ENCODE peak calls at places on chromosomes 3 and 15, in nine cellular contexts. U, B, Q, C, E, N, P, M and T are unnamed samples.

GRCh38 chr3:9946112-9947024 is 5.8 kb downstream of the PRRT3 start:
- DNase-seq in C (peak; percentile 94), M (peak; percentile 89), U (peak; percentile 73), P (peak; percentile 94), N (peak; percentile 95), E (peak; percentile 89), Q (peak; percentile 88), B (peak; percentile 71), T (peak; percentile 86)

GRCh38 chr15:47862402-47862801 is 145.1 kb downstream of the SEMA6D start:
- DNase-seq in Q (no peak), C (no peak), U (no peak), E (no peak), B (no peak), P (no peak), N (no peak), M (no peak), T (no peak)

GRCh38 chr3:172107403-172107802 is 68.0 kb downstream of the FNDC3B start:
- DNase-seq in E (no peak), P (peak; percentile 54), U (no peak), Q (no peak), N (no peak), B (no peak), C (peak; percentile 35), M (no peak), T (peak; percentile 69)

GRCh38 chr15:40282144-40282869 is 557 bp downstream of the ANKRD63 start:
- DNase-seq in P (peak; percentile 73), N (no peak), B (no peak), U (no peak), M (peak; percentile 86), C (no peak), Q (peak; percentile 36), E (peak; percentile 63), T (no peak)

GRCh38 chr3:177885063-177885462 is 651.2 kb upstream of the KCNMB2 start:
- DNase-seq in Q (no peak), P (no peak), M (no peak), C (no peak), B (no peak), U (no peak), N (no peak), E (no peak), T (no peak)

GRCh38 chr15:63198752-63199250 is 9.4 kb downstream of the RAB8B start:
- DNase-seq in E (no peak), N (peak; percentile 76), M (no peak), P (peak; percentile 57), U (no peak), B (no peak), C (no peak), Q (no peak), T (no peak)

GRCh38 chr3:111311126-111311525 is 230.9 kb upstream of the CD96 start:
- DNase-seq in N (no peak), Q (no peak), P (no peak), E (no peak), U (no peak), B (no peak), C (no peak), M (no peak), T (no peak)

GRCh38 chr3:171285287-171285686 is 174.9 kb downstream of the TNIK start:
- DNase-seq in Q (no peak), E (no peak), U (peak; percentile 48), P (no peak), M (no peak), N (no peak), C (no peak), B (no peak), T (no peak)

GRCh38 chr3:59016930-59017616 is 32.8 kb downstream of the CFAP20DC start:
- DNase-seq in B (no peak), C (no peak), N (no peak), U (no peak), Q (no peak), P (no peak), E (no peak), M (no peak), T (no peak)

GRCh38 chr15:60573936-60574335 is 95.0 kb upstream of the ICE2 start:
- DNase-seq in C (no peak), B (no peak), E (no peak), Q (no peak), M (no peak), N (no peak), U (no peak), P (no peak), T (no peak)

GRCh38 chr3:196138927-196139680 is 57.2 kb upstream of the TFRC start:
- DNase-seq in P (no peak), B (no peak), C (no peak), Q (no peak), E (no peak), M (no peak), N (peak; percentile 65), U (peak; percentile 75), T (peak; percentile 15)

GRCh38 chr3:153615863-153616262 is 453.8 kb downstream of the RAP2B start:
- DNase-seq in N (no peak), M (no peak), C (no peak), Q (no peak), B (no peak), E (no peak), P (no peak), U (no peak), T (no peak)

GRCh38 chr15:76339302-76340197 is 3.0 kb downstream of the ISL2 start:
- DNase-seq in Q (no peak), E (no peak), N (no peak), U (no peak), B (no peak), M (peak; percentile 24), P (no peak), C (peak; percentile 43), T (no peak)

GRCh38 chr15:86830304-86830703 is 750.6 kb downstream of the AGBL1 start:
- DNase-seq in Q (no peak), U (peak; percentile 25), C (no peak), M (no peak), E (no peak), P (no peak), N (no peak), B (no peak), T (no peak)

GRCh38 chr3:99586680-99587079 is 51.7 kb upstream of the COL8A1 start:
- DNase-seq in M (no peak), U (no peak), P (no peak), E (no peak), B (no peak), N (no peak), C (no peak), Q (no peak), T (peak; percentile 18)

GRCh38 chr3:65581313-65581712 is 457.4 kb downstream of the MAGI1 start:
- DNase-seq in P (no peak), N (no peak), B (no peak), Q (no peak), M (no peak), E (no peak), U (no peak), C (no peak), T (no peak)

GRCh38 chr3:192943384-192943783 is 25.7 kb upstream of the MB21D2 start:
- DNase-seq in P (no peak), B (no peak), E (no peak), M (no peak), Q (no peak), N (peak; percentile 71), U (no peak), C (no peak), T (peak; percentile 66)

GRCh38 chr3:57784089-57784735 is 28.1 kb downstream of the SLMAP start:
- DNase-seq in E (no peak), N (no peak), P (no peak), M (no peak), B (no peak), U (peak; percentile 77), C (no peak), Q (no peak), T (no peak)

GRCh38 chr15:70477750-70478250 is 285.6 kb downstream of the UACA start:
- DNase-seq in C (no peak), M (no peak), Q (no peak), B (no peak), P (no peak), U (no peak), E (no peak), N (no peak), T (no peak)

GRCh38 chr3:189512824-189513223 is 118.4 kb upstream of the TP63 start:
- DNase-seq in U (peak; percentile 42), Q (no peak), P (no peak), N (no peak), C (no peak), M (no peak), B (no peak), E (no peak), T (no peak)

GRCh38 chr15:19992428-19992827 is 549.2 kb downstream of the GOLGA6L6 start:
- DNase-seq in N (no peak), B (no peak), P (no peak), C (no peak), U (no peak), E (no peak), M (no peak), Q (no peak), T (no peak)

GRCh38 chr3:130658666-130659065 is 88.0 kb downstream of the PIK3R4 start:
- DNase-seq in M (no peak), P (peak; percentile 6), U (peak; percentile 6), C (peak; percentile 59), B (no peak), E (no peak), N (peak; percentile 69), Q (no peak), T (peak; percentile 42)

GRCh38 chr3:181838940-181839914 is 127.5 kb downstream of the SOX2 start:
- DNase-seq in Q (peak; percentile 31), C (no peak), M (no peak), P (no peak), U (peak; percentile 61), N (no peak), B (no peak), E (no peak), T (no peak)
- TF ChIP-seq CTCF in Q (no peak), C (no peak), M (no peak), P (no peak), U (peak; percentile 12), N (no peak), B (no peak), E (no peak), T (no peak)

DNA sequence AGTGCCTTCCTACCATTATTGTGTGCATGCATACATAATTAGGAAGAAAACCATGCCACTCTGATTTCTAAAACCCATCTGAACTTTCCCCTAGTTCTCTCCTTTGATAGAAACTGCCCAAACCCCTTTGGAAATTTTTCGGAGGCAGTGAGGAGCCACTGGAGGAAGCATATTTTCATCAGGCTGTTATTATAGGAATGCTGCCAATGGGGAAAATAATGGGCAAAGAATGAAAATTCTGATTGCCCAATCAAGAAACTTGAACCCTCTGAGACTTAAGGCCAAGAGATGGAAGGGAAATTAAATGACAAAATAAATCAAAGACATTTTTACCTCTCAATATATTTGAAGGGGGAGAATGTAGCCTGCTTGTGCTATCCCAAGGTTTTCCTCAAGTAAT is 376.0 kb upstream of the PDZRN3 start:
- DNase-seq in N (peak; percentile 14), B (no peak), P (no peak), M (no peak), Q (no peak), E (no peak), C (peak; percentile 54), U (no peak), T (peak; percentile 46)
- H3K4me3 ChIP-seq in N (no peak overlapping the region), B (no peak overlapping the region), P (no peak overlapping the region), M (no peak overlapping the region), Q (no peak overlapping the region), E (no peak overlapping the region), C (no peak overlapping the region), U (no peak overlapping the region), T (no peak overlapping the region)

GRCh38 chr3:167653155-167653554 is 587 bp downstream of the WDR49 start:
- DNase-seq in Q (no peak), E (no peak), B (no peak), U (no peak), M (no peak), C (no peak), N (no peak), P (no peak), T (no peak)
- TF ChIP-seq CTCF in Q (no peak), E (no peak), B (no peak), U (no peak), M (no peak), C (no peak), N (no peak), P (no peak), T (no peak)

GRCh38 chr15:44715797-44716334 is 4.5 kb downstream of the B2M start:
- DNase-seq in Q (no peak), B (no peak), C (no peak), P (no peak), M (no peak), U (no peak), N (no peak), E (no peak), T (no peak)
- H3K4me3 ChIP-seq in Q (no peak overlapping the region), B (peak overlapping the region; percentile 3), C (no peak overlapping the region), P (peak overlapping the region; percentile 1), M (no peak overlapping the region), U (no peak overlapping the region), N (no peak overlapping the region), E (no peak overlapping the region), T (no peak overlapping the region)